ENCODE peak calls at places on chromosomes 4 and X, in seven cellular contexts. One of them, this sample, is unnamed.

GRCh38 chrX:10111364-10112148 is 45.2 kb upstream of the CLCN4 start:
- DNase-seq in mucosa of descending colon: peak
- DNase-seq in activated CD8-positive, alpha-beta memory T cell treated with anti-CD3 and anti-CD28 coated beads for 4 hours: no peak
- DNase-seq in AG09309: no peak
- DNase-seq in Peyer's patch: peak
- DNase-seq in EH: peak
- DNase-seq in osteocyte: no peak
- DNase-seq in this sample: peak

GRCh38 chr4:25377572-25377882 is 464 bp downstream of the ANAPC4 start:
- DNase-seq in mucosa of descending colon: no peak
- DNase-seq in EH: no peak
- DNase-seq in Peyer's patch: no peak
- DNase-seq in activated CD8-positive, alpha-beta memory T cell treated with anti-CD3 and anti-CD28 coated beads for 4 hours: no peak
- DNase-seq in AG09309: no peak
- DNase-seq in osteocyte: no peak
- DNase-seq in this sample: no peak

GRCh38 chr4:95289028-95289634 is 259.6 kb downstream of the UNC5C start:
- DNase-seq in activated CD8-positive, alpha-beta memory T cell treated with anti-CD3 and anti-CD28 coated beads for 4 hours: no peak
- DNase-seq in AG09309: no peak
- DNase-seq in mucosa of descending colon: no peak
- DNase-seq in osteocyte: no peak
- DNase-seq in Peyer's patch: no peak
- DNase-seq in EH: no peak
- DNase-seq in this sample: no peak

GRCh38 chr4:81375745-81376144 is 96.0 kb downstream of the RASGEF1B start:
- DNase-seq in mucosa of descending colon: no peak
- DNase-seq in AG09309: no peak
- DNase-seq in Peyer's patch: no peak
- DNase-seq in osteocyte: no peak
- DNase-seq in activated CD8-positive, alpha-beta memory T cell treated with anti-CD3 and anti-CD28 coated beads for 4 hours: no peak
- DNase-seq in EH: no peak
- DNase-seq in this sample: no peak

GRCh38 chrX:55072286-55072685 is 2.5 kb upstream of the PAGE2B start:
- DNase-seq in activated CD8-positive, alpha-beta memory T cell treated with anti-CD3 and anti-CD28 coated beads for 4 hours: no peak
- DNase-seq in mucosa of descending colon: no peak
- DNase-seq in EH: no peak
- DNase-seq in Peyer's patch: no peak
- DNase-seq in AG09309: no peak
- DNase-seq in osteocyte: peak
- DNase-seq in this sample: no peak

GRCh38 chr4:187544461-187545053 is 451.0 kb upstream of the ZFP42 start:
- DNase-seq in EH: peak
- DNase-seq in Peyer's patch: no peak
- DNase-seq in mucosa of descending colon: no peak
- DNase-seq in AG09309: no peak
- DNase-seq in activated CD8-positive, alpha-beta memory T cell treated with anti-CD3 and anti-CD28 coated beads for 4 hours: no peak
- DNase-seq in osteocyte: no peak
- DNase-seq in this sample: no peak

GRCh38 chr4:54588404-54588803 is 69.4 kb upstream of the KIT start:
- DNase-seq in AG09309: no peak
- DNase-seq in mucosa of descending colon: no peak
- DNase-seq in osteocyte: no peak
- DNase-seq in activated CD8-positive, alpha-beta memory T cell treated with anti-CD3 and anti-CD28 coated beads for 4 hours: no peak
- DNase-seq in EH: no peak
- DNase-seq in Peyer's patch: no peak
- DNase-seq in this sample: no peak

GRCh38 chr4:110610940-110611785 is 11.7 kb downstream of the PITX2 start:
- DNase-seq in AG09309: no peak
- DNase-seq in activated CD8-positive, alpha-beta memory T cell treated with anti-CD3 and anti-CD28 coated beads for 4 hours: no peak
- DNase-seq in mucosa of descending colon: peak
- DNase-seq in osteocyte: no peak
- DNase-seq in Peyer's patch: no peak
- DNase-seq in EH: no peak
- DNase-seq in this sample: no peak

GRCh38 chr4:167399201-167399600 is 164.9 kb upstream of the SPOCK3 start:
- DNase-seq in AG09309: no peak
- DNase-seq in mucosa of descending colon: no peak
- DNase-seq in osteocyte: no peak
- DNase-seq in Peyer's patch: no peak
- DNase-seq in EH: no peak
- DNase-seq in activated CD8-positive, alpha-beta memory T cell treated with anti-CD3 and anti-CD28 coated beads for 4 hours: no peak
- DNase-seq in this sample: no peak

GRCh38 chr4:132683957-132684356 is 465.1 kb upstream of the PCDH10 start:
- DNase-seq in Peyer's patch: no peak
- DNase-seq in osteocyte: no peak
- DNase-seq in AG09309: no peak
- DNase-seq in activated CD8-positive, alpha-beta memory T cell treated with anti-CD3 and anti-CD28 coated beads for 4 hours: no peak
- DNase-seq in EH: no peak
- DNase-seq in mucosa of descending colon: no peak
- DNase-seq in this sample: no peak

GRCh38 chrX:26557691-26558321 is 341.8 kb downstream of the MAGEB5 start:
- DNase-seq in EH: no peak
- DNase-seq in Peyer's patch: no peak
- DNase-seq in mucosa of descending colon: no peak
- DNase-seq in AG09309: no peak
- DNase-seq in activated CD8-positive, alpha-beta memory T cell treated with anti-CD3 and anti-CD28 coated beads for 4 hours: no peak
- DNase-seq in osteocyte: no peak
- DNase-seq in this sample: no peak

GRCh38 chrX:114889454-114889853 is 128.0 kb downstream of the IL13RA2 start:
- DNase-seq in AG09309: no peak
- DNase-seq in osteocyte: no peak
- DNase-seq in Peyer's patch: no peak
- DNase-seq in mucosa of descending colon: no peak
- DNase-seq in EH: no peak
- DNase-seq in activated CD8-positive, alpha-beta memory T cell treated with anti-CD3 and anti-CD28 coated beads for 4 hours: no peak
- DNase-seq in this sample: no peak

GRCh38 chr4:155353923-155354540 is 22.7 kb downstream of the MAP9 start:
- DNase-seq in osteocyte: no peak
- DNase-seq in Peyer's patch: peak
- DNase-seq in EH: peak
- DNase-seq in AG09309: peak
- DNase-seq in mucosa of descending colon: peak
- DNase-seq in activated CD8-positive, alpha-beta memory T cell treated with anti-CD3 and anti-CD28 coated beads for 4 hours: no peak
- DNase-seq in this sample: no peak

GRCh38 chrX:50168305-50168704 is 32.5 kb downstream of the AKAP4 start:
- DNase-seq in mucosa of descending colon: no peak
- DNase-seq in osteocyte: no peak
- DNase-seq in EH: peak
- DNase-seq in activated CD8-positive, alpha-beta memory T cell treated with anti-CD3 and anti-CD28 coated beads for 4 hours: no peak
- DNase-seq in Peyer's patch: no peak
- DNase-seq in AG09309: no peak
- DNase-seq in this sample: no peak

GRCh38 chrX:88378406-88378805 is 368.6 kb upstream of the CPXCR1 start:
- DNase-seq in AG09309: no peak
- DNase-seq in activated CD8-positive, alpha-beta memory T cell treated with anti-CD3 and anti-CD28 coated beads for 4 hours: no peak
- DNase-seq in EH: no peak
- DNase-seq in Peyer's patch: no peak
- DNase-seq in mucosa of descending colon: no peak
- DNase-seq in osteocyte: no peak
- DNase-seq in this sample: no peak

GRCh38 chr4:2096073-2096609 is 37.0 kb downstream of the NAT8L start:
- DNase-seq in AG09309: no peak
- DNase-seq in Peyer's patch: no peak
- DNase-seq in mucosa of descending colon: no peak
- DNase-seq in osteocyte: peak
- DNase-seq in EH: no peak
- DNase-seq in activated CD8-positive, alpha-beta memory T cell treated with anti-CD3 and anti-CD28 coated beads for 4 hours: no peak
- DNase-seq in this sample: no peak